ENCODE peak calls at places on chromosomes 3 and 15, in five cellular contexts. T, F, Z, B and W are unnamed samples.

GRCh38 chr15:68849477-68849876 is 28.8 kb upstream of the ANP32A start:
- DNase-seq in Z (no peak), B (no peak), F (no peak), T (no peak), W (no peak)

GRCh38 chr15:29270976-29271375 is 1.4 kb upstream of the NSMCE3 start:
- DNase-seq in Z (no peak), B (no peak), T (no peak), F (no peak), W (no peak)

GRCh38 chr3:194851254-194851653 is 165.6 kb downstream of the FAM43A start:
- DNase-seq in B (no peak), T (no peak), Z (no peak), F (no peak), W (no peak)

GRCh38 chr3:52004158-52004787 is 8.6 kb upstream of the RPL29 start:
- DNase-seq in B (no peak), F (no peak), T (no peak), Z (peak), W (peak)

GRCh38 chr15:25184356-25185155 is 229.8 kb downstream of the SNRPN start:
- DNase-seq in B (no peak), Z (no peak), F (no peak), T (no peak), W (no peak)

GRCh38 chr15:77573826-77574225 is 58.9 kb downstream of the LINGO1 start:
- DNase-seq in B (no peak), T (no peak), Z (no peak), F (no peak), W (no peak)

GRCh38 chr15:84009616-84010015 is 226.0 kb upstream of the GOLGA6L4 start:
- DNase-seq in Z (no peak), T (no peak), F (no peak), B (no peak), W (no peak)

GRCh38 chr3:197306374-197307086 is 8.1 kb upstream of the DLG1 start:
- DNase-seq in T (no peak), F (no peak), B (no peak), Z (peak), W (no peak)

GRCh38 chr15:77821188-77821958 is 188.7 kb upstream of the LINGO1 start:
- DNase-seq in Z (peak), B (peak), F (no peak), T (peak), W (peak)

GRCh38 chr3:194574639-194575483 is 58.4 kb downstream of the TMEM44 start:
- DNase-seq in B (no peak), Z (no peak), F (no peak), T (no peak), W (no peak)

GRCh38 chr15:85289677-85290365 is 90.6 kb upstream of the AKAP13 start:
- DNase-seq in B (no peak), Z (peak), T (no peak), F (no peak), W (peak)

GRCh38 chr15:64807751-64808222 is 17.7 kb downstream of the PIF1 start:
- DNase-seq in B (peak), T (peak), Z (no peak), F (no peak), W (no peak)

GRCh38 chr3:48412375-48413001 is 17.4 kb downstream of the PLXNB1 start:
- DNase-seq in F (no peak), B (no peak), T (no peak), Z (no peak), W (no peak)

GRCh38 chr15:37823601-37824275 is 110.7 kb upstream of the TMCO5A start:
- DNase-seq in B (no peak), F (no peak), T (no peak), Z (no peak), W (no peak)

GRCh38 chr3:132284756-132285619 is 32.2 kb upstream of the ACP3 start:
- DNase-seq in F (no peak), Z (peak), B (no peak), T (no peak), W (no peak)

GRCh38 chr3:5448816-5449215 is 261.3 kb downstream of the EDEM1 start:
- DNase-seq in T (no peak), F (no peak), Z (no peak), B (no peak), W (no peak)

GRCh38 chr3:122800838-122801237 is 6.0 kb downstream of the SLC49A4 start:
- DNase-seq in T (no peak), F (no peak), Z (no peak), B (no peak), W (no peak)

GRCh38 chr3:193702967-193703366 is 110.0 kb downstream of the OPA1 start:
- DNase-seq in B (no peak), F (no peak), Z (no peak), T (no peak), W (no peak)

GRCh38 chr3:49006591-49007067 is 562 bp upstream of the WDR6 start:
- DNase-seq in T (no peak), Z (no peak), B (no peak), F (no peak), W (no peak)

GRCh38 chr3:188272481-188273372 is 118.8 kb downstream of the LPP start:
- DNase-seq in B (no peak), F (no peak), T (no peak), Z (peak), W (no peak)

GRCh38 chr3:80232760-80233159 is 465.0 kb upstream of the ROBO1 start:
- DNase-seq in F (no peak), B (peak), T (peak), Z (peak), W (no peak)

GRCh38 chr3:124556636-124557035 is 173.6 kb upstream of the UMPS start:
- DNase-seq in T (no peak), B (no peak), F (no peak), Z (no peak), W (no peak)

GRCh38 chr3:101200461-101200860 is 119.9 kb downstream of the IMPG2 start:
- DNase-seq in B (no peak), T (no peak), F (no peak), Z (no peak), W (no peak)

GRCh38 chr3:142916611-142917010 is 27.7 kb upstream of the PCOLCE2 start:
- DNase-seq in Z (no peak), T (no peak), B (no peak), F (no peak), W (no peak)

GRCh38 chr3:102687851-102688555 is 253.2 kb downstream of the ZPLD1 start:
- DNase-seq in T (peak), Z (no peak), B (peak), F (no peak), W (no peak)

GRCh38 chr15:85367741-85368140 is 12.7 kb upstream of the AKAP13 start:
- DNase-seq in F (no peak), T (no peak), B (no peak), Z (no peak), W (no peak)

GRCh38 chr3:74845086-74845485 is 230.6 kb upstream of the CNTN3 start:
- DNase-seq in Z (no peak), B (no peak), F (no peak), T (no peak), W (no peak)

GRCh38 chr15:51281368-51281967 is 56.9 kb downstream of the CYP19A1 start:
- DNase-seq in B (peak), Z (peak), F (no peak), T (no peak), W (peak)

GRCh38 chr15:80202641-80203360 is 49.2 kb downstream of the CTXND1 start:
- DNase-seq in F (no peak), Z (no peak), B (no peak), T (no peak), W (no peak)

GRCh38 chr3:107441617-107442016 is 64.4 kb downstream of the CCDC54 start:
- DNase-seq in B (no peak), Z (no peak), T (no peak), F (no peak), W (no peak)

GRCh38 chr15:42737529-42738328 is 801 bp upstream of the CDAN1 start:
- DNase-seq in T (no peak), B (no peak), F (no peak), Z (peak), W (no peak)

GRCh38 chr3:119639494-119640350 is 20.7 kb downstream of the POPDC2 start:
- DNase-seq in F (no peak), Z (no peak), T (no peak), B (no peak), W (no peak)

GRCh38 chr3:160403028-160403545 is 3.6 kb downstream of the SMC4 start:
- DNase-seq in F (no peak), T (no peak), B (no peak), Z (no peak), W (no peak)

GRCh38 chr15:42608110-42608531 is 32.7 kb downstream of the STARD9 start:
- DNase-seq in T (no peak), Z (no peak), F (peak), B (no peak), W (no peak)

GRCh38 chr3:134057006-134057832 is 27.5 kb upstream of the SLCO2A1 start:
- DNase-seq in T (no peak), F (no peak), B (no peak), Z (no peak), W (no peak)
- TF ChIP-seq SUZ12 in T (no peak), F (no peak), B (no peak), Z (no peak), W (no peak)

DNA sequence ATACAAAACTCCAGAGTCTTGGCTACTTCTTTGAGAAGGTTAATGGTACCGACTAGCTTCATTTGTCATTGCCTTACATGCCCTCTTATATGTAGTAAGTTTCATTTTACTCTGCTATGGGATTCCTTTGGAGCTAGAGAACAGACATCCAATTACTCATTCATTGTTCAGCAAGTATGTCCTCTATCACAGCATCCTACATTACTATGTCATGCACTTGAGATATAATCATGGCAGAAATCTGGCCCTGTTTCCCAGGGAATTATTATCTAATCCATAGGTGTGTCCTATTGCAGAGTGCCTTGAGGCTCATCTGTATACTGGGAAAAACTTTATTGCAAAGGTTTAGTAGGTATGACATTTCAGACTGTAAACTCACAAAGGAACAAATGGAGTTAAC is 333.1 kb upstream of the NECTIN3 start:
- DNase-seq in T (no peak), F (no peak), Z (no peak), B (no peak), W (no peak)
- TF ChIP-seq SUZ12 in T (no peak), F (no peak), Z (no peak), B (no peak), W (no peak)

DNA sequence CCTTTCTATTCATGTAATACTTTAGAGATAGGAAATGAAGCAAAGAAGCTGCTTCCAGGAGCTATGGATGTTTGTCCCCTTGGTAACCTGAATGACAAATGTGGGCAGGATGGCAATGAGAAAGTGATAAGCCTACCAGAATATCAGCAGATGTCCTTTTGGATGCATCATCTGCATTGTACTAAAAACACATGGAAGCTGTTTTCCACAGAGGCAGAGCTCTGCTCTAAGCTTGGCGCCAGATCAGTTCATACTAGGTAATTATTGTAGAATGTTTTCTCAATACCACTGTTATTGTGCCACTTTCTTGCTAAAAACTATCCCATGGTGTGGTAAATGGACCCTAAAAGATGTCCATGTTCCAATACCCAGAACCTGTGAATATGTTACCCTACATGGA is 100.2 kb downstream of the DTWD1 start:
- DNase-seq in Z (no peak), B (no peak), T (no peak), F (no peak), W (no peak)
- TF ChIP-seq SUZ12 in Z (no peak), B (no peak), T (no peak), F (no peak), W (no peak)

GRCh38 chr3:151837057-151837456 is 23.1 kb downstream of the AADAC start:
- DNase-seq in B (peak), Z (no peak), F (no peak), T (peak), W (peak)
- TF ChIP-seq SUZ12 in B (no peak), Z (no peak), F (no peak), T (no peak), W (no peak)

DNA sequence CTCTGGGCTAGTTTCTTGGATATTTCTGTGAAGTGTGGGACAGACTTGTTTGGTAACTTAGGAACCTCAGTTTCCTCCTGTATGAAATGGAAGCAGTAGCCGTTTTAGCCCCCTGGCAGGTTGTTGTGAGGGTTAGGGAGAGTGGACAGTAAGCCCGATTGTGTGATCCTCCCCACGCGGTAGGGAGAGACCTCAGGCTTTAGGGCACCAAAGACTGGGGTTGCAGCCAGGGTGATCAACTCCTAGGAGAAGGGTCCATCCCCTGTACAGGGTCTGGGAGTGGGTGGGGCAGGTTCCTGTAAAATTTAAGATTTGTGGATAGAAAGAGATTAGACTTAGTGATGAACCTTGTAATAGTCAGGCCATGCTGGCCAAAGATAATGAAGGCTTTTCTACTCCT is 120.5 kb downstream of the SMAD6 start:
- DNase-seq in F (no peak), Z (no peak), B (no peak), T (no peak), W (no peak)
- TF ChIP-seq SUZ12 in F (no peak), Z (no peak), B (no peak), T (no peak), W (no peak)

GRCh38 chr3:50738252-50738598 is 63.5 kb downstream of the DOCK3 start:
- DNase-seq in F (no peak), T (no peak), B (no peak), Z (no peak), W (no peak)
- TF ChIP-seq SUZ12 in F (no peak), T (no peak), B (no peak), Z (no peak), W (no peak)